ENCODE peak calls at places on chromosomes 2 and 18, in four cellular contexts. R, H, O and P are unnamed samples.

GRCh38 chr2:44134848-44135247 is 33.8 kb upstream of the PPM1B start:
- DNase-seq in R (no peak), H (no peak), O (no peak), P (no peak)

GRCh38 chr2:11159574-11160170 is 4.4 kb downstream of the SLC66A3 start:
- DNase-seq in R (no peak), H (no peak), O (no peak), P (no peak)

GRCh38 chr2:47520825-47521665 is 118.1 kb downstream of the MSH2 start:
- DNase-seq in R (peak; percentile 38), H (no peak), O (peak; percentile 73), P (peak; percentile 81)

GRCh38 chr2:176321916-176322315 is 52.7 kb downstream of the MTX2 start:
- DNase-seq in R (no peak), H (no peak), O (no peak), P (no peak)

GRCh38 chr2:20050712-20051517 is 513 bp downstream of the LAPTM4A start:
- DNase-seq in R (peak; percentile 71), H (peak; percentile 87), O (peak; percentile 46), P (peak; percentile 46)

GRCh38 chr2:74696758-74697327 is 42.8 kb downstream of the SEMA4F start:
- DNase-seq in R (peak; percentile 67), H (no peak), O (no peak), P (no peak)

GRCh38 chr2:71600572-71600971 is 147.2 kb downstream of the DYSF start:
- DNase-seq in R (no peak), H (no peak), O (no peak), P (no peak)

GRCh38 chr18:55275042-55275897 is 312.7 kb downstream of the TCF4 start:
- DNase-seq in R (peak; percentile 94), H (no peak), O (no peak), P (peak; percentile 36)

GRCh38 chr18:46497129-46497528 is 159.9 kb downstream of the LOXHD1 start:
- DNase-seq in R (no peak), H (peak; percentile 88), O (no peak), P (no peak)

GRCh38 chr2:99066602-99067001 is 74.9 kb upstream of the C2orf15 start:
- DNase-seq in R (peak; percentile 33), H (peak; percentile 34), O (peak; percentile 13), P (peak; percentile 12)

GRCh38 chr2:136121511-136121910 is 3.6 kb upstream of the CXCR4 start:
- DNase-seq in R (no peak), H (no peak), O (no peak), P (peak; percentile 60)

GRCh38 chr2:150167711-150168110 is 319.8 kb downstream of the RND3 start:
- DNase-seq in R (peak; percentile 70), H (no peak), O (no peak), P (no peak)

GRCh38 chr2:98459776-98460175 is 15.1 kb downstream of the INPP4A start:
- DNase-seq in R (no peak), H (no peak), O (no peak), P (no peak)

GRCh38 chr2:97961534-97961933 is 34.2 kb downstream of the TMEM131 start:
- DNase-seq in R (no peak), H (no peak), O (no peak), P (no peak)

GRCh38 chr18:27473359-27473758 is 288.3 kb upstream of the CHST9 start:
- DNase-seq in R (no peak), H (no peak), O (no peak), P (no peak)

GRCh38 chr2:141911485-141912066 is 219.2 kb downstream of the LRP1B start:
- DNase-seq in R (no peak), H (peak; percentile 75), O (no peak), P (peak; percentile 20)

GRCh38 chr2:144459937-144460336 is 60.0 kb downstream of the ZEB2 start:
- DNase-seq in R (peak; percentile 66), H (no peak), O (no peak), P (no peak)

GRCh38 chr2:237475704-237476107 is 11.3 kb upstream of the MLPH start:
- DNase-seq in R (peak; percentile 73), H (no peak), O (no peak), P (no peak)

GRCh38 chr2:82511894-82512293 is 1947.2 kb downstream of the SUCLG1 start:
- DNase-seq in R (no peak), H (no peak), O (no peak), P (no peak)

GRCh38 chr2:211477537-211478275 is 921.3 kb downstream of the CPS1 start:
- DNase-seq in R (no peak), H (no peak), O (no peak), P (no peak)

GRCh38 chr2:38116762-38117161 is 40.8 kb upstream of the CYP1B1 start:
- DNase-seq in R (peak; percentile 65), H (no peak), O (no peak), P (no peak)